ENCODE peak calls at places on chromosomes 4 and X, in five cellular contexts. G is IMR-90, N is AG04450, Z is GM13976, M is Right ventricle myocardium superior. E is an unnamed sample.

GRCh38 chr4:133997440-133997839 is 204.1 kb downstream of the PABPC4L start:
- DNase-seq in G (peak; percentile 6), N (no peak), Z (no peak), M (no peak), E (no peak)

GRCh38 chrX:104750146-104750699 is 184.2 kb downstream of the IL1RAPL2 start:
- DNase-seq in Z (no peak), G (no peak), M (no peak), N (no peak), E (no peak)

GRCh38 chrX:51568586-51568985 is 50.1 kb downstream of the CENPVL3 start:
- DNase-seq in N (peak; percentile 67), G (peak; percentile 91), Z (no peak), M (no peak), E (no peak)

GRCh38 chrX:129478516-129478915 is 44.8 kb downstream of the SMARCA1 start:
- DNase-seq in G (peak; percentile 69), M (no peak), N (no peak), Z (no peak), E (no peak)

GRCh38 chrX:38192007-38192625 is 28.6 kb downstream of the SRPX start:
- DNase-seq in M (no peak), Z (no peak), N (no peak), G (peak; percentile 25), E (no peak)

GRCh38 chrX:38538134-38538533 is 23.2 kb upstream of the TSPAN7 start:
- DNase-seq in G (no peak), M (no peak), N (no peak), Z (no peak), E (no peak)

GRCh38 chrX:108735680-108736508 is 469 bp downstream of the IRS4 start:
- DNase-seq in Z (peak; percentile 17), G (no peak), N (no peak), M (no peak), E (no peak)

GRCh38 chrX:74492720-74493201 is 71.5 kb downstream of the SLC16A2 start:
- DNase-seq in M (no peak), G (no peak), N (no peak), Z (no peak), E (no peak)

GRCh38 chr4:48944252-48944651 is 37.7 kb upstream of the OCIAD2 start:
- DNase-seq in M (no peak), N (no peak), Z (no peak), G (no peak), E (no peak)

GRCh38 chrX:20802036-20802435 is 535.3 kb upstream of the RPS6KA3 start:
- DNase-seq in Z (no peak), G (no peak), M (no peak), N (no peak), E (no peak)

GRCh38 chrX:30570505-30570904 is 7.1 kb downstream of the TASL start:
- DNase-seq in N (no peak), M (no peak), G (peak; percentile 26), Z (peak; percentile 18), E (no peak)

GRCh38 chr4:116913451-116913850 is 171.9 kb downstream of the TRAM1L1 start:
- DNase-seq in G (no peak), M (no peak), N (no peak), Z (no peak), E (no peak)

GRCh38 chrX:7146703-7147430 is 645 bp upstream of the STS start:
- DNase-seq in M (no peak), N (no peak), G (no peak), Z (peak; percentile 29), E (no peak)

GRCh38 chr4:38856524-38857337 is at the start of gene TLR6:
- DNase-seq in G (peak; percentile 68), M (no peak), Z (peak; percentile 54), N (no peak), E (no peak)

GRCh38 chr4:137707221-137707620 is 174.9 kb upstream of the PCDH18 start:
- DNase-seq in Z (no peak), M (no peak), G (no peak), N (no peak), E (no peak)

GRCh38 chr4:34953145-34953799 is 1291.0 kb downstream of the ARAP2 start:
- DNase-seq in Z (no peak), N (no peak), G (no peak), M (no peak), E (no peak)

GRCh38 chrX:47645530-47645929 is 4.8 kb downstream of the ELK1 start:
- DNase-seq in M (no peak), G (no peak), Z (no peak), N (no peak), E (no peak)

GRCh38 chr4:14926368-14926767 is 75.9 kb upstream of the CPEB2 start:
- DNase-seq in G (no peak), N (no peak), Z (no peak), M (no peak), E (no peak)

GRCh38 chrX:133892337-133892736 is 93.1 kb downstream of the GPC3 start:
- DNase-seq in Z (no peak), M (no peak), N (no peak), G (no peak), E (no peak)

GRCh38 chrX:155745792-155746191 is 133.0 kb upstream of the TMLHE start:
- DNase-seq in N (no peak), G (peak; percentile 2), M (no peak), Z (no peak), E (peak; percentile 51)

GRCh38 chr4:22942920-22943559 is 250.3 kb downstream of the GBA3 start:
- DNase-seq in M (no peak), N (no peak), Z (no peak), G (no peak), E (no peak)

GRCh38 chr4:158766419-158767044 is 2.3 kb upstream of the FNIP2 start:
- DNase-seq in N (no peak), Z (no peak), M (no peak), G (no peak), E (no peak)

GRCh38 chr4:122709236-122709635 is 23.3 kb upstream of the BBS12 start:
- DNase-seq in M (no peak), G (no peak), N (no peak), Z (no peak), E (no peak)

GRCh38 chr4:114180481-114180880 is 201.0 kb upstream of the ARSJ start:
- DNase-seq in N (peak; percentile 75), G (peak; percentile 85), M (peak; percentile 38), Z (no peak), E (peak; percentile 75)

GRCh38 chr4:65671402-65671801 is 1.1 kb upstream of the EPHA5 start:
- DNase-seq in Z (no peak), N (no peak), G (no peak), M (no peak), E (no peak)

E was measured in aorta.